ENCODE peak calls at places on chromosome 15, in five cellular contexts. S is CD4-positive, CD25-positive, alpha-beta regulatory T cell; T is transverse colon; B is heart left ventricle; M is right atrium auricular region. J is an unnamed sample. For H3K27me3, the result is how much of the 10 kb centered on the place peaks cover.

GRCh38 chr15:48936666-48937065 is 27.1 kb downstream of the SHC4 start:
- DNase-seq in S (no peak), T (no peak), B (no peak), M (no peak), J (no peak)

GRCh38 chr15:31327674-31328424 is 1.2 kb downstream of the KLF13 start:
- DNase-seq in S (peak), T (peak), B (peak), M (no peak), J (peak)

GRCh38 chr15:82127581-82127980 is 81.8 kb upstream of the MEX3B start:
- DNase-seq in S (no peak), T (no peak), B (no peak), M (no peak), J (no peak)

GRCh38 chr15:92889390-92890113 is 10.6 kb upstream of the CHD2 start:
- DNase-seq in S (peak), T (no peak), B (no peak), M (no peak), J (no peak)

GRCh38 chr15:99403597-99403996 is 152.3 kb downstream of the LRRC28 start:
- DNase-seq in S (no peak), T (no peak), B (no peak), M (no peak), J (no peak)

GRCh38 chr15:20358781-20359414 is 182.7 kb downstream of the GOLGA6L6 start:
- DNase-seq in S (no peak), T (no peak), B (no peak), M (no peak), J (no peak)

GRCh38 chr15:73212424-73212823 is 156.3 kb downstream of the HCN4 start:
- DNase-seq in S (no peak), T (no peak), B (no peak), M (no peak), J (no peak)

GRCh38 chr15:34709866-34710265 is 44.9 kb downstream of the GJD2 start:
- DNase-seq in S (no peak), T (no peak), B (no peak), M (no peak), J (no peak)

GRCh38 chr15:95825672-95826387 is 504.7 kb upstream of the NR2F2 start:
- DNase-seq in S (no peak), T (no peak), B (no peak), M (no peak), J (no peak)

GRCh38 chr15:42082832-42083604 is 11.3 kb downstream of the PLA2G4D start:
- DNase-seq in S (no peak), T (peak), B (no peak), M (no peak), J (no peak)

GRCh38 chr15:51132384-51133139 is 37.9 kb upstream of the TNFAIP8L3 start:
- DNase-seq in S (no peak), T (peak), B (no peak), M (peak), J (no peak)

DNA sequence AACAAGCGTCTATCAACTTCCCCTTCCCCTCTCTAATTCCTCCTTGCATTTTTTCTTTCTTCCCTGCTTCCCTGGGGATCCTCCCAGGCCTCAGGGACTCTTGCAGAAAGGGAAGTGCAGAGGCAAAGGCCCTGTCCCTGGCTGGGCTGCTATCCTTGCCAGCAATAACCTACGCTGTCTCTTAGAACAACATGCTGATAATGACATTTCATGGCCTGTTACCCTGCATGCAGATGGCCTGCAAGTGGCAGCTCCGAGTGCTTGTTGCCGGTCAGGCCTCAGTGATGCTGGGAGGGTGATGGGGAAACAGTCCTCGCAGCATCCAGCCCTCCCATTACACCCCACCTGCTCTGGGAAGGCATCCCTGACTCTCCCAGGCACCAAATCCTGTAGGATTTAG is 167.6 kb downstream of the RAB11A start:
- DNase-seq in S (no peak), T (no peak), B (no peak), M (no peak), J (no peak)
- H3K27me3 ChIP-seq in S (under half), T (under half), B (under half), M (under half), J (under half)

DNA sequence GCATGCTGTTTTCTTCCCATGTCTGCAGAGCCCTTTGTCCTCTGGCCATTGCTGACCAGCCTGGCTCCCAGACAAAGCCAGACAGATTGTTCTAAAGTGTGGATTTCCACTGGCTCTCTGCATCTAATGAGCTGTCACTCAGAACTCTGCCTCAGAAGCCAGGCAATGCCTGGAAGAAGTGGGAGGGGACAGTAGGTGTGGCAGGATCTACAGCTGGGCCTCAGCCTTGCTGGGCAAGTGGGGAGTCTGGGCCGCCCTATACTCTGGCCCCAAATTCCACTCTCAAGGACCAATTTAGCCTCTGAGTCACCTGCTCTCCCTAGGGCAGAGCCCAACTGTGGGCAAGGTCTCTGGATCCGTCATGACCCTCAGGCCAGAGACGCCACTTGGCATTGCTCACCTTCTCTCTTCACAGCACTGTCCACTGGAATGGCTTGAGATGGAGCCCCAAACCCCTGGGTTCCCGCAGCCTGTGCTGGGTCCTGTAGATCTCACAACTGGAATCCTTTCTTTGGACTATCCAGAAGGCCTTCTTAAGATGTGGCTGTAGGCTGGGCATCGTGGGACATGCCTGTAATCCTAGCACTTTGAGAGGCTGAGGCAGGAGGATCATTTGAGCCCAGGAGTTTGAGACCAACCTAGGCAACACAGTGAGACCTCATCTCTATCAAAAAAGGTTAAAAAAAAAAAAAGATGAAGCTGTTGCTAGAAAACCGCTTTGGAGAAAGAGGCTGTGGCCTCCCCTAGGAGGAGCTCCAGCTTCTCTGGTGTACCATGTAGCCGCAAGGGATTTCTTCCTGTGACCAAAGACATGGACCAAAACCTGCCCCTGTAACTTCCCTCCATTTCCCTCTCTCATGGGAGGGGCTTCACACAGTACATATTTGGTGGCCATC is 23.6 kb upstream of the BUB1B start:
- DNase-seq in S (no peak), T (no peak), B (no peak), M (no peak), J (no peak)
- H3K27me3 ChIP-seq in S (under half), T (under half), B (under half), M (under half), J (under half)

DNA sequence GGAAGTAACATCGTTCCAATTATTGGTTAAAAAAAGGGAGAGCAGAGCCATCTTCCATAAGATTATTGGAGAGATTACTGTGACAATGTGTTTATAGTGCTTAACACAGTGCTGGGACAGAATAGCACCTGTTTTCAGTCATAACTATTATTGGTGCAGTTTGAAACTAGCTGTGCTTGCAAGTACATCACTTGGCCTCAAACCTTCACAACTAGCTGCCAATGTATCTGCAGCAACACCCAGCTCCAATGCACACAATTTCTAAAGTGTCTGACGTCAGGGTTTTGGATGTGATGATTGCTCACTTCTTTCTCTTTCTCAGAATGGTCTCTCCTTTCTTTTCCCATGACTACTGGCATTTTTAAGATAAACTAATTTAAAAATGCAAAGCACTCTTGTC is 246.2 kb downstream of the SV2B start:
- DNase-seq in S (no peak), T (no peak), B (no peak), M (no peak), J (no peak)
- H3K27me3 ChIP-seq in S (under half), T (under half), B (under half), M (under half), J (under half)

DNA sequence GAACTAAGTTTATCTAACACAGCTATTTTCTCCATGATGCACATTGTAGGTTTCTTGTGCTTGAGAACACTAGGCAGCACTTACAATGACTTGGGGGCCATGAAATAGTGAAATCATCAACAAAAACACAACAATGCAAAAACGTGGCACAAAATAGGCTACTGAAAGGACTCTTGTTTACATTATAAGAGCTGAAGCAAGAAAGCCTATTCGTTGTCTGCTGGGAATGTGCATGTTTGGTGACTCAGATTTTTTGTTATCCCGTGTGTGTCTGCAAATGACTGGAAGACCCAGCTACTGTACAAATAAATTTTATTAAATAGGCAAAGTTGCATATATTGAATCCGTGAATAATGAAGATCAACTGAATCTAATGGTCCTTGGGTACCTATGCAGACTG is 85.0 kb downstream of the TCF12 start:
- DNase-seq in S (no peak), T (no peak), B (no peak), M (no peak), J (no peak)
- H3K27me3 ChIP-seq in S (under half), T (under half), B (under half), M (under half), J (under half)

GRCh38 chr15:65068436-65068835 is 645 bp upstream of the RASL12 start:
- DNase-seq in S (no peak), T (no peak), B (no peak), M (no peak), J (peak)

GRCh38 chr15:65071381-65071811 is 3.6 kb upstream of the RASL12 start:
- DNase-seq in S (no peak), T (peak), B (peak), M (no peak), J (peak)

GRCh38 chr15:65069179-65069578 is 1.4 kb upstream of the RASL12 start:
- DNase-seq in S (no peak), T (peak), B (peak), M (no peak), J (peak)

GRCh38 chr15:65072027-65072426 is 4.2 kb upstream of the RASL12 start:
- DNase-seq in S (no peak), T (no peak), B (peak), M (no peak), J (peak)

DNA sequence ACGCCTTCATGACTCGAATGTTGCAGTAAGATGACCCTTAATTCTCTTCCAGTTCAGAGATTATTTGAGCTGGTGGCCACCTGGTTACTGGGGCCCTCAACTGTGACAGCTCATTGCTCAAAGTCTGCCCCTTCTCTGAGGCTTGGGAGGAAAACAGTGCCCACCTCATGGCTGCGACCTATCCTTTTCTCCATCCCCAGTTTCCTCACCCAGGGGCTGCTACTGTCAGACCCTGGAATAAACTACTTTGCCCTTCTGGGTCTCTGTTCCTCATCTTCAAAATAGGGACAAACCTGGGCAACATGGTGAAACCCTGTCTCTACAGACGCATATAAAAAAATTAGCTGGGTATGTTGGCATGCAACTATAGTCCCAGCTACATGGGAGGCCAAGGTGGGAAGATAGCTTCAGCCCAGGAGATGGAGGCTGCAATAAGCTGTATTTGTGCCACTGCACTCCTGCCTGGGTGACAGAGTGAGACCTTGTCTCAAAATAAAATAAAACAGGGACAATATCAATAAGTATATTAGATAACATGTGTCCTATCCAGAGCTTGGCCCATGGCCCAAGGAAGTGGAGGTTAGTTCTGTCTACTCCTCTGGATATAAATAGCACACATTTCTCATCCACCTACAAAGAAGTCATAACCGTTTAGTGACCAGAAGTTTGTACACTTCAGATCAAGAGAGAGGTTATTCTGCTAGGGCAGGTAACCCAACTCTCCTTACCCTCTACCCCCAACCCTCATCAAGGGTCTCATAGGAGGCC is 2.2 kb upstream of the RASL12 start:
- DNase-seq in S (no peak), T (no peak), B (peak), M (no peak), J (no peak)
- H3K27me3 ChIP-seq in S (under half), T (under half), B (under half), M (under half), J (under half)

GRCh38 chr15:79294075-79294474 is 11.6 kb downstream of the ANKRD34C start:
- DNase-seq in S (no peak), T (no peak), B (no peak), M (no peak), J (no peak)

GRCh38 chr15:79296583-79296982 is 14.1 kb downstream of the ANKRD34C start:
- DNase-seq in S (no peak), T (no peak), B (no peak), M (no peak), J (no peak)

DNA sequence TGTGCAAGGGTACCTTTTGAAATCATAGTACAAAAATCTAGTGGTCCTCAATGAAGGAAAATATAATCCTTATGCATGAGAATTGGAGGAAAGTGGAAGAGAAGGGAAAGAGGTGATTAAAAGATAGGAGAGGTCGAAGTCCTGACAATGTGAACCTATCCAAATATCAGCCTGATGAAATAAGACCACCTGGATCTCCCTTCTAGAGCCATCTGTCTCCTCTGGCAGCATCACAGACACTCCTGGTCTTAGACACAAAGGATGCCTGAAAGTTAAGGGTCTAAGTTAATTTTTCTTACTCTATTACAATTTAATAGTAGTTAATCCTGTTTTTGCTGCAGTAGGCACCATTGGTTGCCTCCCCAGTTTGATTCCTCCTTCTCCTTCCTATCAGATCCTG is 11.1 kb upstream of the TMED3 start:
- DNase-seq in S (no peak), T (no peak), B (no peak), M (no peak), J (no peak)
- H3K27me3 ChIP-seq in S (under half), T (under half), B (under half), M (under half), J (under half)

DNA sequence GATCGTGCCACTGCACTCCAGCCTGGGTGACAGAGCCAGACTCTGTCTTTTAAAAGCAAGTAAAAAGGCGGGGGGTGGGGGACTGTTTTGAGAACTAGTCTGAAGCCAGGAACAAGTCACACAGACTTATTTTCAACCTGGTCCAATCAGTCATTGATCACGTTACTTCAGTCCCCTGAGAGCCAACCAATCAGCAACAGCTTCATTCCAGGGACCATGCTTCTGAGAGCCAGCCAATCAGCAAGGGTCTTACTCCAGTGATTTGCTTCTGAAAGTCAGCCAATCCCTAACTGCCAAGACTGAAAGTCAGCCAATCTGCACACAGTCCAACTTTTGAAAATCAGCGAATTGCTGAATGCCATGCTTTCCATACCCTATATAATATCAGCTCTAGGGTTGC is 48.6 kb upstream of the C15orf39 start:
- DNase-seq in S (peak), T (no peak), B (no peak), M (no peak), J (no peak)
- H3K27me3 ChIP-seq in S (under half), T (under half), B (under half), M (under half), J (under half)